ENCODE peak calls at places on chromosome 7, in nine cellular contexts. U is left ventricle myocardium inferior, M is GM13976, N is H9, R is Calu3, V is breast epithelium, G is fibroblast of the aortic adventitia, X is thoracic aorta, K is heart left ventricle. E is an unnamed sample.

GRCh38 chr7:19552576-19552975 is 156.3 kb downstream of the POLR1F start:
- DNase-seq in N (no peak), M (peak), R (no peak), K (no peak), V (no peak), X (no peak), U (no peak), G (no peak), E (no peak)

GRCh38 chr7:11689096-11689495 is 142.9 kb downstream of the THSD7A start:
- DNase-seq in K (no peak), G (no peak), M (no peak), N (no peak), R (no peak), U (no peak), V (no peak), X (no peak), E (no peak)

GRCh38 chr7:121561717-121562116 is 165.6 kb upstream of the FAM3C start:
- DNase-seq in N (no peak), X (no peak), U (no peak), V (no peak), M (no peak), K (no peak), R (peak), G (peak), E (no peak)

GRCh38 chr7:55572378-55573233 is at the start of gene VOPP1:
- DNase-seq in R (peak), U (peak), N (peak), X (peak), K (peak), V (no peak), G (peak), M (peak), E (peak)

GRCh38 chr7:36090976-36091375 is 62.1 kb upstream of the EEPD1 start:
- DNase-seq in G (no peak), N (no peak), K (no peak), U (no peak), V (no peak), X (no peak), M (no peak), R (no peak), E (no peak)

GRCh38 chr7:778271-778967 is 51.3 kb upstream of the PRKAR1B start:
- DNase-seq in X (no peak), U (no peak), K (no peak), M (no peak), G (no peak), R (no peak), V (no peak), N (no peak), E (no peak)

GRCh38 chr7:121449304-121449703 is 53.2 kb upstream of the FAM3C start:
- DNase-seq in M (no peak), V (no peak), R (no peak), G (peak), N (no peak), X (no peak), U (no peak), K (no peak), E (no peak)

GRCh38 chr7:55569269-55569663 is 3.0 kb downstream of the VOPP1 start:
- DNase-seq in N (no peak), K (no peak), U (no peak), X (no peak), G (no peak), R (no peak), V (no peak), M (no peak), E (no peak)

GRCh38 chr7:28812641-28813040 is 145.5 kb downstream of the TRIL start:
- DNase-seq in V (no peak), K (no peak), R (no peak), X (no peak), N (no peak), G (no peak), U (no peak), M (no peak), E (no peak)

GRCh38 chr7:137606061-137606674 is 240.6 kb downstream of the DGKI start:
- DNase-seq in X (no peak), R (no peak), K (no peak), G (peak), M (no peak), V (no peak), U (no peak), N (no peak), E (peak)
- TF ChIP-seq CTCF in X (peak), R (no peak), K (peak), G (peak), M (no peak), V (no peak), U (peak), N (peak), E (peak)

GRCh38 chr7:26549281-26549943 is 257.8 kb downstream of the SNX10 start:
- DNase-seq in X (no peak), U (no peak), M (no peak), V (no peak), K (no peak), G (no peak), R (peak), N (no peak), E (no peak)
- TF ChIP-seq CTCF in X (no peak), U (no peak), M (no peak), V (no peak), K (no peak), G (no peak), R (peak), N (peak), E (no peak)

GRCh38 chr7:98830972-98831548 is 38.8 kb downstream of the TMEM130 start:
- DNase-seq in X (no peak), N (no peak), K (no peak), V (no peak), G (no peak), R (no peak), U (no peak), M (no peak), E (no peak)

GRCh38 chr7:98834949-98835348 is 34.9 kb downstream of the TMEM130 start:
- DNase-seq in G (no peak), K (no peak), M (no peak), U (no peak), V (no peak), R (no peak), N (no peak), X (no peak), E (no peak)

GRCh38 chr7:98833022-98833421 is 36.8 kb downstream of the TMEM130 start:
- DNase-seq in V (no peak), M (no peak), R (no peak), G (no peak), X (no peak), U (no peak), K (no peak), N (no peak), E (no peak)

GRCh38 chr7:98828368-98828767 is 41.4 kb downstream of the TMEM130 start:
- DNase-seq in G (no peak), M (no peak), X (no peak), K (no peak), R (no peak), V (no peak), U (no peak), N (no peak), E (no peak)

DNA sequence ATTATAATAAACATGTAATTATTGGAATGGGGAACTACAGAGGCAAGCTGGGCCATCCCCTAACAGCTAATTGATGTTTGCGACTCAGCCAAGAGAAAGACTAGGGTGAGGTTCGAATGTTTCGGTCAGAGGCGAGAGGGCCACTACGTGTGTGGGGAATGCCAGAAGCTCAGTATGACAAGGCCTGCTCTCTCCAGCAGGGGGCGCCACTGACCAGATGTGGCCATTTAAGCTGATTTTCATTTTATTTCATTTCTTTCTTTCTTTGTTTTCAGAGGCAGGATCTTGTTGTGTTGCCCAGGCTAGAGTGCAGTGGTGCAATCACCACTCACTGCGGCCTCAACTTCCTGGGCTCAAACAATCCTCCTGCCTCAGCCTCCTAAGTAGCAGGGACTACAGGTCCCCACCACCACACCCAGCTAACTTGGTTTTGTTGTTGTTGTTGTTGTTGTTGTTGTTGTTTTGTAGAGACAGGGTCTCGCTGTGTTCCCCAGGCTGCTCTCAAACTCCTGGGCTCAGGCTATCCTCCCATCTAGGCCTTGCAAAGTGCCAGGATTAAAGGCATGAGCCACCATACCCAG is 38.1 kb downstream of the TMEM130 start:
- DNase-seq in K (no peak), N (peak), U (no peak), R (peak), X (no peak), V (no peak), M (no peak), G (peak), E (no peak)
- TF ChIP-seq CTCF in K (peak), N (peak), U (peak), R (peak), X (peak), V (no peak), M (no peak), G (peak), E (peak)

GRCh38 chr7:108802639-108803038 is 233.0 kb downstream of the DNAJB9 start:
- DNase-seq in G (no peak), M (no peak), R (no peak), X (no peak), N (no peak), V (no peak), K (no peak), U (no peak), E (no peak)

GRCh38 chr7:108808556-108808955 is 238.9 kb downstream of the DNAJB9 start:
- DNase-seq in U (no peak), N (no peak), X (no peak), R (no peak), V (no peak), G (no peak), M (no peak), K (no peak), E (no peak)

GRCh38 chr7:108809356-108809755 is 239.7 kb downstream of the DNAJB9 start:
- DNase-seq in G (no peak), K (no peak), X (no peak), M (no peak), R (no peak), V (no peak), N (no peak), U (no peak), E (no peak)

DNA sequence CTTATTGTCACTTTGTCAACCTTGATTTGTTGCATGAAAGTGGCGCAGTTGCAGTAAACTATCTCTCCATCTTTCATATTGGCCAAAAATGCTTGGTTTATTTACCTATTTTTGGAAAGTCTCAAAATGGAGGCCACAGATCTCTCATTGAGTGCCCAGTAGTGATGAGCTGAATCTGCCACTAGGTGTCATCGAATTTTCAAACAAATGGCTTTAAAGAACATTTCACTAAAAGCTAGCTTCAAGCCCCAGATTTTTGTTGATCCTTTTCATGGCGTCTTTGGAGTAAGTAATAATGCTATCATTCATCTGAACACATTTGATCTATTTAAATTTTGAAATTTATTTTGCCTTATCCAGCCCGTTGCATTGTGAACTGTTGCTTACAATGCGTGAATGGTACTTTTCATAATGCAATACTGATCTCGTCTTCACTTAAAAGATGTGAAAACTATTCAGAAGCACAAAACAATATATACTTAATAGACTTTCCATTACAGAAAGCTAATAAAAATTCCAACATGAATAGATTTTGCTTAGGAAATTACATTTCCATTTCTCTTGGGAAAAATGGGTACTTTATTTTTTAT is 236.2 kb downstream of the DNAJB9 start:
- DNase-seq in X (no peak), K (no peak), N (no peak), V (no peak), U (no peak), M (peak), R (peak), G (peak), E (peak)
- TF ChIP-seq CTCF in X (peak), K (peak), N (peak), V (no peak), U (peak), M (peak), R (no peak), G (peak), E (peak)

GRCh38 chr7:155797262-155798250 is 14.7 kb downstream of the SHH start:
- DNase-seq in M (no peak), N (no peak), R (no peak), X (no peak), K (no peak), U (no peak), G (no peak), V (no peak), E (no peak)
- TF ChIP-seq CTCF in M (no peak), N (no peak), R (no peak), X (no peak), K (no peak), U (peak), G (no peak), V (no peak), E (no peak)

GRCh38 chr7:45180084-45180986 is 22.7 kb downstream of the RAMP3 start:
- DNase-seq in X (no peak), V (no peak), K (peak), R (no peak), U (no peak), N (peak), G (no peak), M (no peak), E (no peak)

GRCh38 chr7:45177801-45178200 is 20.2 kb downstream of the RAMP3 start:
- DNase-seq in N (no peak), R (no peak), X (no peak), V (no peak), M (peak), K (peak), G (no peak), U (no peak), E (no peak)

GRCh38 chr7:45176886-45177731 is 19.5 kb downstream of the RAMP3 start:
- DNase-seq in R (no peak), U (no peak), M (no peak), G (no peak), X (no peak), K (peak), N (no peak), V (no peak), E (no peak)

GRCh38 chr7:45179666-45180065 is 22.1 kb downstream of the RAMP3 start:
- DNase-seq in K (peak), V (no peak), U (no peak), M (no peak), R (no peak), G (no peak), N (no peak), X (no peak), E (no peak)

DNA sequence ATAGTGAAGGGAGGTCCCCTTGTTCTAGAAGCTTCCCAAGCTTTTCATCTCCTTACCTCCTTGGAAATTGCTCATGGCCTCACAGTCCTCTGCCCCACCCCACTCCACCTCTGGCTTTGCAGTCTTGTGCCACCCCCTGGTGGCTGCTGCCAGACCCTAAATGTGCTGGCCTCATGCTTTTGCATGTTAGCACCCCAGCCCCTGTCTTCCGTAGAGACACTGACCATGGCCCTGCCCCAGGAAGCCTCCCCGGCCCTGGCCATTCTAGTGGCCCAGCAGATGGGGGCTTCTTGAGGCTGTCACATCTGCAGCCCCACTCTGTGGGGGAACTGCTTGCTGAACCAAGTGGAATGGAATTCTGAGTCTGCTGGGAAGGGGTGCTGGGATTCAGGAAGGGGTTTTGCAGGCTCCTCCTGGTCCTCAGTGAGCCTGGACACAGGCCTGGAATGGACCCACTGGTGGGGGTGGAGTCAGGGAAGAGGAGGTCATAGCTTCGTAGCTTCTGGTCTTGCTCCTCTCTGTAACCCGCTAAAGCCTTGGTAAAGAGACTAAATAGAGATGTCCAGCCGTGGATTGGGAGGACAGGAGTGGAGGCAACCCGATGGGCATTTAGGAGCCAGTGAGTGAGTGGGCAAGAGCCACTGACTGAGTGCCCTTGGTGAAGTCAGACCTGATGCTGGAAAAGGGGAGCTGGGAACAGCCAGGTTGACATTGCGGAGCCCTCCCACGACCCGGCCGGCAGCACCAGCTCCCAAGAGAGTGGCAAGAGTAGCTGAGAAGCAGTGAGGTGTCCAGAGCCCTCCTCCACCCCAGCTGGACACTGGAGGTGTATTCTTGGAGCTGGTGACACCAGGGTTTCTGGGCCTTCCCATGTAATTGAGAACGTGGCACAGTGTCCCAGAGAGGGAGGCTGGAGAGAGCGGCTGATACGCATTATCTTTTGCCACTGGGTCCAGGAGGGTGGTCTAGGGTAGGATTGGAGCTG is 20.9 kb downstream of the RAMP3 start:
- DNase-seq in K (peak), V (no peak), G (no peak), M (no peak), X (no peak), U (no peak), N (peak), R (peak), E (no peak)
- TF ChIP-seq CTCF in K (no peak), V (no peak), G (peak), M (no peak), X (no peak), U (no peak), N (peak), R (peak), E (peak)

GRCh38 chr7:140239653-140239935 is 62.8 kb upstream of the KDM7A start:
- DNase-seq in R (no peak), M (no peak), U (no peak), K (no peak), N (no peak), G (no peak), V (no peak), X (no peak), E (no peak)
- TF ChIP-seq CTCF in R (no peak), M (no peak), U (no peak), K (no peak), N (no peak), G (no peak), V (no peak), X (no peak), E (peak)

GRCh38 chr7:37109853-37110252 is 338.8 kb downstream of the ELMO1 start:
- DNase-seq in V (peak), K (no peak), R (no peak), U (no peak), N (no peak), X (no peak), M (no peak), G (no peak), E (no peak)
- TF ChIP-seq CTCF in V (no peak), K (no peak), R (no peak), U (no peak), N (no peak), X (no peak), M (no peak), G (no peak), E (no peak)

DNA sequence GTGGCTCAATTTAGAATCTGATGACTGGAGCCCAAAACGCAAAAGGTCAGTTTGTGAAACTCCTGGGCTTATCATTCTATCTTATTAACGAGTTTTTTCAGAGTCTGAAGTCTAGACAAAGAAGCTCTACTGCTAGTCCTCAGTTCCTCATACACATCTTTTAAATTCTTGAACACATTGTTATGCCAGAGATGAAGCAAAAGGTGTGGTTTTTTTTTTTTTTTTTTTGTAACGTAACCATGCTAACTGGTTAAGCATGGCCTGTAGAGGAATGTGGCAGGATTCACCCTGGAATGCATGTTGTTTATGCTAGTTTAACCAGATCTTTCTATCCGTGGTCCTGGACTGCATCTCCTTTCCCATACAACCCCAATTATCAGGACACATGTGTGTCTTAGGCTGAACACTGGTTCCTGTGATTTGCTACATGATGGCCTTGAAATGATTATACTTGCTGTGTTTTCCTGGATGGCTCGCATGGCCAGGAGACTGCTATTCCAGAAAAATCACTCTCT is 79.3 kb upstream of the MDFIC start:
- DNase-seq in X (no peak), G (no peak), R (no peak), N (no peak), U (no peak), K (no peak), V (no peak), M (no peak), E (no peak)
- TF ChIP-seq CTCF in X (no peak), G (no peak), R (no peak), N (no peak), U (no peak), K (no peak), V (no peak), M (no peak), E (no peak)